ENCODE peak calls at places on chromosomes 4 and X, in four cellular contexts. One of them, this sample, is unnamed.
A peak's percentile ranks its signal among the peaks of the same experiment; 100 is the strongest.

GRCh38 chrX:57951666-57952319 is 41.5 kb upstream of the ZXDA start:
- DNase-seq in SW480: no peak
- DNase-seq in endodermal cell: no peak
- DNase-seq in NAMALWA: peak; percentile 93
- DNase-seq in this sample: no peak

GRCh38 chr4:145623831-145624230 is 4.6 kb downstream of the MMAA start:
- DNase-seq in SW480: no peak
- DNase-seq in endodermal cell: no peak
- DNase-seq in NAMALWA: no peak
- DNase-seq in this sample: no peak

GRCh38 chr4:68375667-68376559 is 26.0 kb upstream of the YTHDC1 start:
- DNase-seq in SW480: peak; percentile 53
- DNase-seq in endodermal cell: peak; percentile 84
- DNase-seq in NAMALWA: peak; percentile 81
- DNase-seq in this sample: peak; percentile 34

GRCh38 chr4:155526452-155527169 is 140.0 kb upstream of the GUCY1A1 start:
- DNase-seq in SW480: no peak
- DNase-seq in endodermal cell: no peak
- DNase-seq in NAMALWA: no peak
- DNase-seq in this sample: no peak

GRCh38 chrX:22666441-22666840 is 333.3 kb upstream of the DDX53 start:
- DNase-seq in SW480: peak; percentile 9
- DNase-seq in endodermal cell: peak; percentile 83
- DNase-seq in NAMALWA: peak; percentile 96
- DNase-seq in this sample: no peak

GRCh38 chr4:45650545-45650944 is 473.3 kb downstream of the GABRG1 start:
- DNase-seq in SW480: no peak
- DNase-seq in endodermal cell: no peak
- DNase-seq in NAMALWA: no peak
- DNase-seq in this sample: no peak

GRCh38 chr4:140038031-140038533 is 115.9 kb downstream of the MAML3 start:
- DNase-seq in SW480: no peak
- DNase-seq in endodermal cell: no peak
- DNase-seq in NAMALWA: no peak
- DNase-seq in this sample: no peak

GRCh38 chr4:16264798-16265197 is 38.5 kb upstream of the TAPT1 start:
- DNase-seq in SW480: peak; percentile 44
- DNase-seq in endodermal cell: no peak
- DNase-seq in NAMALWA: peak; percentile 82
- DNase-seq in this sample: peak; percentile 41

GRCh38 chrX:138191998-138192397 is 519.5 kb downstream of the FGF13 start:
- DNase-seq in SW480: peak; percentile 23
- DNase-seq in endodermal cell: peak; percentile 71
- DNase-seq in NAMALWA: peak; percentile 37
- DNase-seq in this sample: peak; percentile 0

GRCh38 chr4:177478496-177478895 is 36.3 kb upstream of the AGA start:
- DNase-seq in SW480: no peak
- DNase-seq in endodermal cell: no peak
- DNase-seq in NAMALWA: no peak
- DNase-seq in this sample: no peak

GRCh38 chr4:78032929-78033328 is 24.2 kb upstream of the FRAS1 start:
- DNase-seq in SW480: no peak
- DNase-seq in endodermal cell: no peak
- DNase-seq in NAMALWA: no peak
- DNase-seq in this sample: no peak

GRCh38 chrX:68114573-68115199 is 318.6 kb downstream of the OPHN1 start:
- DNase-seq in SW480: peak; percentile 20
- DNase-seq in endodermal cell: no peak
- DNase-seq in NAMALWA: peak; percentile 0
- DNase-seq in this sample: no peak

GRCh38 chrX:107710617-107711391 is 64.8 kb downstream of the TSC22D3 start:
- DNase-seq in SW480: peak; percentile 41
- DNase-seq in endodermal cell: peak; percentile 73
- DNase-seq in NAMALWA: peak; percentile 91
- DNase-seq in this sample: no peak

GRCh38 chr4:92172203-92172602 is 131.6 kb upstream of the GRID2 start:
- DNase-seq in SW480: no peak
- DNase-seq in endodermal cell: no peak
- DNase-seq in NAMALWA: peak; percentile 3
- DNase-seq in this sample: no peak

GRCh38 chrX:45743906-45744625 is 543.4 kb upstream of the DIPK2B start:
- DNase-seq in SW480: no peak
- DNase-seq in endodermal cell: no peak
- DNase-seq in NAMALWA: no peak
- DNase-seq in this sample: no peak

GRCh38 chrX:13164611-13165010 is 120.2 kb upstream of the FAM9C start:
- DNase-seq in SW480: no peak
- DNase-seq in endodermal cell: peak; percentile 57
- DNase-seq in NAMALWA: no peak
- DNase-seq in this sample: no peak

GRCh38 chrX:41452972-41453371 is 5.8 kb downstream of the NYX start:
- DNase-seq in SW480: no peak
- DNase-seq in endodermal cell: no peak
- DNase-seq in NAMALWA: no peak
- DNase-seq in this sample: no peak

GRCh38 chr4:88583643-88584470 is 8.4 kb upstream of the HERC3 start:
- DNase-seq in SW480: no peak
- DNase-seq in endodermal cell: no peak
- DNase-seq in NAMALWA: no peak
- DNase-seq in this sample: no peak

GRCh38 chr4:146134761-146135160 is 40.8 kb upstream of the LSM6 start:
- DNase-seq in SW480: no peak
- DNase-seq in endodermal cell: no peak
- DNase-seq in NAMALWA: no peak
- DNase-seq in this sample: no peak

GRCh38 chrX:1012678-1013300 is 199.7 kb downstream of the CRLF2 start:
- DNase-seq in SW480: no peak
- DNase-seq in endodermal cell: peak; percentile 51
- DNase-seq in NAMALWA: no peak
- DNase-seq in this sample: no peak

GRCh38 chr4:85828295-85828910 is 353.5 kb downstream of the ARHGAP24 start:
- DNase-seq in SW480: no peak
- DNase-seq in endodermal cell: no peak
- DNase-seq in NAMALWA: no peak
- DNase-seq in this sample: no peak

GRCh38 chr4:184873039-184873438 is 47.3 kb upstream of the ACSL1 start:
- DNase-seq in SW480: no peak
- DNase-seq in endodermal cell: no peak
- DNase-seq in NAMALWA: no peak
- DNase-seq in this sample: no peak

This sample was measured in frontal cortex.